ENCODE peak calls at places on chromosomes 2 and 18, in ten cellular contexts. M is IMR-90, P is cardiac muscle cell, D is body of pancreas, O is GM23248, K is small intestine, Y is stomach, I is mammary epithelial cell, H is left lung, F is Peyer's patch. C is an unnamed sample. For H3K4me1 and H3K9me3, the result is how much of the 10 kb centered on the place peaks cover.

GRCh38 chr2:54813584-54813983 is 90.1 kb downstream of the EML6 start:
- DNase-seq in M (no peak), P (no peak), D (no peak), O (no peak), K (no peak), Y (no peak), I (no peak), H (no peak), F (no peak), C (no peak)

GRCh38 chr2:46923011-46923669 is 7.5 kb upstream of the MCFD2 start:
- DNase-seq in M (no peak), P (no peak), D (no peak), O (peak), K (peak), Y (no peak), I (peak), H (no peak), F (peak), C (no peak)

GRCh38 chr2:149885468-149885867 is 297.9 kb upstream of the MMADHC start:
- DNase-seq in M (no peak), P (no peak), D (peak), O (peak), K (peak), Y (no peak), I (peak), H (no peak), F (no peak), C (no peak)

GRCh38 chr18:61606759-61607158 is 273.5 kb downstream of the CDH20 start:
- DNase-seq in M (peak), P (peak), D (peak), O (peak), K (peak), Y (peak), I (peak), H (no peak), F (peak), C (no peak)

GRCh38 chr2:241802421-241802749 is 6.6 kb upstream of the NEU4 start:
- DNase-seq in M (no peak), P (no peak), D (no peak), O (no peak), K (no peak), Y (no peak), I (no peak), H (no peak), F (no peak), C (no peak)

GRCh38 chr2:191065785-191066184 is 51.8 kb upstream of the STAT1 start:
- DNase-seq in M (no peak), P (no peak), D (no peak), O (peak), K (no peak), Y (no peak), I (no peak), H (no peak), F (no peak), C (no peak)

GRCh38 chr2:8573234-8573941 is 108.5 kb upstream of the ID2 start:
- DNase-seq in M (no peak), P (no peak), D (no peak), O (no peak), K (no peak), Y (peak), I (no peak), H (no peak), F (no peak), C (no peak)

GRCh38 chr18:20966795-20967194 is 144.8 kb downstream of the ROCK1 start:
- DNase-seq in M (no peak), P (no peak), D (no peak), O (no peak), K (no peak), Y (no peak), I (no peak), H (no peak), F (no peak), C (no peak)

GRCh38 chr2:215982465-215982875 is 30.9 kb downstream of the MREG start:
- DNase-seq in M (peak), P (no peak), D (peak), O (peak), K (peak), Y (peak), I (peak), H (no peak), F (no peak), C (no peak)

GRCh38 chr2:40096360-40096759 is 317.3 kb upstream of the THUMPD2 start:
- DNase-seq in M (peak), P (no peak), D (no peak), O (peak), K (no peak), Y (no peak), I (no peak), H (no peak), F (no peak), C (no peak)

GRCh38 chr2:101464841-101465240 is 10.1 kb downstream of the RFX8 start:
- DNase-seq in M (peak), P (no peak), D (no peak), O (peak), K (no peak), Y (no peak), I (peak), H (no peak), F (no peak), C (no peak)

GRCh38 chr2:149617476-149617875 is 29.9 kb upstream of the MMADHC start:
- DNase-seq in M (peak), P (no peak), D (no peak), O (peak), K (no peak), Y (no peak), I (peak), H (no peak), F (no peak), C (no peak)

GRCh38 chr2:63345285-63345633 is 243.0 kb downstream of the WDPCP start:
- DNase-seq in M (no peak), P (no peak), D (no peak), O (no peak), K (no peak), Y (no peak), I (no peak), H (no peak), F (no peak), C (no peak)

GRCh38 chr2:122851972-122852531 is 1096.6 kb downstream of the TSN start:
- DNase-seq in M (no peak), P (no peak), D (no peak), O (no peak), K (no peak), Y (no peak), I (no peak), H (no peak), F (no peak), C (no peak)

GRCh38 chr2:168490015-168490874 is 34.2 kb downstream of the CERS6 start:
- DNase-seq in M (peak), P (peak), D (no peak), O (peak), K (peak), Y (no peak), I (peak), H (no peak), F (peak), C (peak)

GRCh38 chr2:12501469-12502147 is 215.1 kb upstream of the TRIB2 start:
- DNase-seq in M (peak), P (no peak), D (no peak), O (peak), K (peak), Y (no peak), I (peak), H (no peak), F (peak), C (peak)

GRCh38 chr2:205323929-205324328 is 358.4 kb upstream of the NRP2 start:
- DNase-seq in M (no peak), P (no peak), D (no peak), O (peak), K (peak), Y (no peak), I (peak), H (no peak), F (no peak), C (no peak)

GRCh38 chr2:42089340-42089925 is 41.6 kb downstream of the PKDCC start:
- DNase-seq in M (peak), P (peak), D (peak), O (peak), K (no peak), Y (peak), I (peak), H (peak), F (peak), C (peak)

GRCh38 chr2:69149631-69150215 is 136.7 kb downstream of the ANTXR1 start:
- DNase-seq in M (peak), P (peak), D (no peak), O (peak), K (no peak), Y (no peak), I (no peak), H (no peak), F (peak), C (no peak)

GRCh38 chr2:69156624-69157023 is 143.6 kb downstream of the ANTXR1 start:
- DNase-seq in M (no peak), P (no peak), D (no peak), O (no peak), K (no peak), Y (no peak), I (no peak), H (no peak), F (no peak), C (no peak)

GRCh38 chr2:69154031-69154430 is 141.1 kb downstream of the ANTXR1 start:
- DNase-seq in M (peak), P (no peak), D (no peak), O (peak), K (no peak), Y (no peak), I (no peak), H (no peak), F (no peak), C (no peak)

GRCh38 chr2:69151974-69152373 is 139.0 kb downstream of the ANTXR1 start:
- DNase-seq in M (no peak), P (no peak), D (no peak), O (no peak), K (no peak), Y (no peak), I (no peak), H (no peak), F (no peak), C (no peak)

DNA sequence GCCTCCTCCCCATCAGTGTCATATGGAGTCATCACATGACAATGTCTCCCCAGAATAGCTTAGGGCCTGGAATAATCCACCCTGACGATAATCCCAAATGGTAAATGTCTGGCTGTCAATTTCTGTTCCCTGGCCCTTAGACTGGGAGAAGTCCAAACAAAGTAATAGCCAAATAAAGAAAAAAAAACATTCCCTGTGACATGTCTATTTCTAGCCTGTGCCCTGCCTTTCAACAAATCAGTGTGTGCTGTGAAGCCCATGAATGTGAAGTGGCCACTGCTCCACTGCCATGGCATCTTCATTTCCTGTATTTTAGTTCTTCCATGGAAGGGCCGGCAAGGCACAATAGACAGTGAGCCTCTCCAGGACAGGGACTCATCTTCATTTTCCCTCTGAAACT is 139.9 kb downstream of the ANTXR1 start:
- DNase-seq in M (no peak), P (peak), D (no peak), O (no peak), K (no peak), Y (no peak), I (no peak), H (no peak), F (no peak), C (no peak)
- H3K27ac ChIP-seq in M (peak), P (peak), D (no peak), O (no peak), K (no peak), Y (no peak), I (no peak), H (no peak), F (peak), C (no peak)

GRCh38 chr2:157871415-157871814 is 4.7 kb downstream of the ACVR1 start:
- DNase-seq in M (peak), P (no peak), D (no peak), O (no peak), K (no peak), Y (no peak), I (no peak), H (no peak), F (no peak), C (no peak)
- H3K4me1 ChIP-seq in M (under half), P (under half), D (under half), O (under half), K (under half), Y (under half), I (under half), H (under half), F (under half), C (half or more)

GRCh38 chr2:176105727-176106635 is 1.1 kb upstream of the HOXD11 start:
- DNase-seq in M (no peak), P (no peak), D (no peak), O (peak), K (no peak), Y (no peak), I (no peak), H (no peak), F (no peak), C (no peak)
- H3K9me3 ChIP-seq in M (under half), P (under half), D (under half), O (under half), K (under half), Y (under half), I (under half), H (under half), F (under half), C (under half)

DNA sequence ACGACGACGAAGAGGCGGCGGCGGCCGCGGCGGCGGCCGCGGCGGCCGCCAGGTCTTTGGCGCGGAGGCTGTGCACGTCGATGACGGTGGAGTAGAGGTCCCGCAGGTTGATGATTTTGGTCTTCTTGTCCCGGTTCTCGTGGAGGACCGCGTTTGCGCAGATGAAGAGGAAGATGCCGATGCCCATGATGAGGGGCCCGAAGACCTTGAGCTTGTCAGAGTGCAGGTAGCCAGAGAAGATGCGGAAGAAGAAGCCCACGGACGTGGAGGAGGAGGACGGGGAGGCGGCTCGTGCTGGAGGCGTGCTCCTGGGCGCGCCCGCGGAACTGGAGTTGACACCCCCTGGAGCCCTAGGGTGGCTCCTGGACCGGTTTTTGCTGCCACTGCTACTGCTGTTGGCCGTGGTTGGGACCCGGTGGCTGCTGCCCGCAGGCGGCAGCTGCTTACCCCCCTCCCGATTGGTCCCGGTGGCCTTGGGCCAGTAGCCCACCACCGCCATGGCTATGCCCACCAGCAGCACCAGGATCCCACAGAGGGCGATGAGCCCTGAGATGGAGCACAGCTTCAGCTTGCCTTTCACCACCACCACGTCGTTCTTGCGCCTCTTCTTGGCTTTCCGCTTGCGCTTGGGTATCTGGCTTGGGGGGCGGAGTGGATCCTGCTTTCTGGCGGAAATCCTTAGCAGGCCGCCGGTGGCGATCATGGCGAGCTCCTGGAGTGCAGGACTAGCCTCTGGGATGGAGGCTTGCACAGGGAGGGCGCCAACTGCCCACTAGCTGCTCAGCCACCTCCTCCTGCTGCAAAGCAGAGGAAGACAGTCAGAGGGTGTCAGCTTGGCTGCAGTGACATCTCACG is 3.7 kb downstream of the TMEM200C start:
- DNase-seq in M (no peak), P (no peak), D (no peak), O (no peak), K (no peak), Y (no peak), I (no peak), H (peak), F (no peak), C (no peak)
- H3K27ac ChIP-seq in M (no peak), P (no peak), D (no peak), O (no peak), K (no peak), Y (no peak), I (no peak), H (no peak), F (no peak), C (no peak)

DNA sequence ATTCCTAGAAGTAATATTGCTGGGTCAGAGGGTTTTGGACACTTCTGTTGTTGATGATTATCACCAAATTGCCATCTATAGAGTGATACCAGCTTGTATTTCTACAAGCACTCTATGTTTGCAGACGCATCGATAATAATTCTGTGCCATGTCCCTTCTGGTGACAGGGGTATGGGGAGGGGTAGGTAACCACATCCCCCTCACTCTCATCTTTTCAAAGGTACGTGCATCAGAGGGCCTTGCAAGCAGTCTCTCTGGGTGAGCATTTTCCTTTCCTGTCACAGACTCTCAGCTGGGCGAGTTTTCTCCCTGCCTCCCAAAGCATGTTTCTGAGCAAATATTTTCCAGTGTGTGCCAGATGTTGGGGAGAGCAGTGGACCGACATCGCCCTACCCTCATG is 98.0 kb downstream of the SMAD7 start:
- DNase-seq in M (no peak), P (no peak), D (no peak), O (no peak), K (no peak), Y (no peak), I (no peak), H (no peak), F (no peak), C (no peak)
- H3K4me1 ChIP-seq in M (under half), P (under half), D (under half), O (under half), K (under half), Y (under half), I (under half), H (under half), F (under half), C (under half)

DNA sequence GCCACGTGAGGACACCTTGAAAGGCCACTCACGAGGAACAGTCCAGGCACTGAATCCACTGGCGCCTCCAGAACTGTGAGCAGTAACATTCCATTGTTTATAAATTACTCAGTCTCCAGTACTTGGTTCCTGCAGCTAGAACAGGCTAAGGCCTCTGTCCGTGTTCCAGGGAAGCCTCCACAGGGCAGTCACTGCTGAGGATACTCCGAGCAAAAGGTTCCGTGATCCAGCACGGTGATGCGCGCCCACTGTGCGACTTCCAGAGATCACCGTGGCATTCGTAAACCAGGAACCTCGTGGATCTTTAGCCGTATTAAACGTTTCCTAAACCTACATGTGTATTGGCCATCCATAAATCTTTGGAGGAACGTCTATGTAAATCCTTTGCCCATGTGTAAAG is 51.5 kb upstream of the SALL3 start:
- DNase-seq in M (no peak), P (no peak), D (no peak), O (no peak), K (no peak), Y (no peak), I (no peak), H (no peak), F (no peak), C (no peak)
- H3K9me3 ChIP-seq in M (under half), P (under half), D (under half), O (under half), K (under half), Y (under half), I (under half), H (under half), F (under half), C (under half)

DNA sequence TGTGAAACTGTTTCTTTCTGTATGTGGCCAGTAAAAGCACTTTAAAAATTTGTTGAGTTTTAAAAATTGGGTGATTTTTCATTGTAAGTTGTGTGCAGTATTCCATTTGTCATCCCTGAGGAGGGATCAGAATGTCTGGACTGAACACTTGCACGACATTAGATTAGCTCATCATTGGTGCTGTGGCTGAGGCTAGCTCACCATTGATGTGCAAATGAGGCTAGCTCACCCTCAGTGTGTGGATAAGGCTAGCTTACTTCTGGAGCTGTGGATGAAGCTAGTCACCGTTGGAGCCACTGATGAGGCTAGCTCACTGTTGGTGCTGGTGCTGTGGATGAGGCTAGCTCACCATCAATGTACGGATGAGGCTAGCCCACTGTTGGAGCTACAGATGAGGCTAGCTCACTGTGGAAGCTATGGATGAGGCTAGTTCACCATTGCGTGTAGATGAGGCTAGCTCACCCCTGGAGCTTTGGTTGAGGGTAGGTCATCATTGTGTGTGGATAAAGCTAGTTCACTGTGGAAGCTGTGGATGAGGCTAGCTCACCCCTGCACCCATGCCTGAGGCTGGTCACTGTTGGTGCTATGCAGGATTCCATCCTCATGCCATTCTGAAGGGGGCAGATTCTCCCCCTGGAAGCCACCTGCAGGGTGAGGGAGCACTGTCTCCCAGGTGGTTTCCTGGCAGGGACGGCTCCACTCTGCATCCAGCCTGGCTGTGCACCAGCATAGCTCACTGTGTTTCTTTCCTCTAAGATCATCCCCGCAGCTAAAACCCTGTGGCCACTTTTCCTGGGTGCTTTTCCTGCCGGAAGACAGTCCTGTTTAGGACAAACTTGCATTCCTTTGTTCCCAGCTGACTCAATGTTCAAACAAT is 101.1 kb downstream of the TWIST2 start:
- DNase-seq in M (peak), P (no peak), D (no peak), O (peak), K (no peak), Y (no peak), I (no peak), H (no peak), F (no peak), C (no peak)
- H3K27ac ChIP-seq in M (no peak), P (no peak), D (no peak), O (peak), K (no peak), Y (no peak), I (peak), H (no peak), F (no peak), C (no peak)

GRCh38 chr18:10245517-10246175 is 208.8 kb upstream of the APCDD1 start:
- DNase-seq in M (no peak), P (no peak), D (no peak), O (no peak), K (no peak), Y (no peak), I (no peak), H (no peak), F (no peak), C (no peak)

GRCh38 chr18:10242922-10243680 is 211.3 kb upstream of the APCDD1 start:
- DNase-seq in M (no peak), P (no peak), D (no peak), O (no peak), K (no peak), Y (no peak), I (no peak), H (no peak), F (no peak), C (no peak)

GRCh38 chr18:10241571-10241970 is 212.9 kb upstream of the APCDD1 start:
- DNase-seq in M (no peak), P (no peak), D (no peak), O (no peak), K (no peak), Y (no peak), I (no peak), H (no peak), F (no peak), C (no peak)

GRCh38 chr18:10247402-10248117 is 206.9 kb upstream of the APCDD1 start:
- DNase-seq in M (no peak), P (peak), D (no peak), O (no peak), K (no peak), Y (no peak), I (no peak), H (no peak), F (no peak), C (no peak)

GRCh38 chr18:10244341-10244740 is 210.1 kb upstream of the APCDD1 start:
- DNase-seq in M (no peak), P (no peak), D (no peak), O (no peak), K (no peak), Y (peak), I (no peak), H (no peak), F (no peak), C (no peak)
- H3K4me1 ChIP-seq in M (under half), P (under half), D (under half), O (under half), K (under half), Y (under half), I (under half), H (under half), F (under half), C (under half)

GRCh38 chr2:595141-595805 is 81.9 kb downstream of the TMEM18 start:
- DNase-seq in M (no peak), P (no peak), D (no peak), O (no peak), K (no peak), Y (no peak), I (no peak), H (no peak), F (no peak), C (no peak)
- H3K9me3 ChIP-seq in M (under half), P (under half), D (under half), O (under half), K (under half), Y (under half), I (under half), H (under half), F (under half), C (under half)

C was measured in CD4-positive, alpha-beta memory T cell.